ENCODE peak calls at places on chromosome 11, in five cellular contexts. U, H, D, M and P are unnamed samples.

GRCh38 chr11:5460983-5461621 is 12.0 kb downstream of the OR51I2 start:
- DNase-seq in M (no peak), U (no peak), D (no peak), H (no peak), P (no peak)

GRCh38 chr11:73227571-73228211 is 9.6 kb downstream of the P2RY2 start:
- DNase-seq in U (peak), D (no peak), M (peak), H (no peak), P (no peak)

GRCh38 chr11:30445056-30445455 is 122.2 kb downstream of the ARL14EP start:
- DNase-seq in U (no peak), D (no peak), M (no peak), H (no peak), P (no peak)

GRCh38 chr11:120589376-120589775 is 77.8 kb downstream of the GRIK4 start:
- DNase-seq in M (no peak), U (no peak), H (no peak), D (no peak), P (no peak)

GRCh38 chr11:35163209-35163608 is 24.2 kb downstream of the CD44 start:
- DNase-seq in D (no peak), M (no peak), H (no peak), U (no peak), P (no peak)

GRCh38 chr11:72831521-72832300 is 17.5 kb downstream of the ATG16L2 start:
- DNase-seq in D (peak), H (peak), M (peak), U (peak), P (peak)

GRCh38 chr11:68311155-68312116 is 955 bp upstream of the LRP5 start:
- DNase-seq in D (no peak), M (peak), H (no peak), U (no peak), P (no peak)

GRCh38 chr11:61090982-61091372 is 11.3 kb upstream of the CD5 start:
- DNase-seq in M (no peak), D (no peak), H (no peak), U (no peak), P (no peak)

GRCh38 chr11:80007616-80008015 is 566.8 kb upstream of the TENM4 start:
- DNase-seq in U (no peak), M (no peak), H (no peak), D (no peak), P (no peak)

GRCh38 chr11:35579557-35580396 is 38.5 kb upstream of the FJX1 start:
- DNase-seq in U (no peak), H (peak), M (no peak), D (peak), P (peak)

GRCh38 chr11:86803641-86804040 is 3.3 kb downstream of the PRSS23 start:
- DNase-seq in H (no peak), U (no peak), D (no peak), M (no peak), P (no peak)

GRCh38 chr11:8566613-8567210 is 27.3 kb downstream of the STK33 start:
- DNase-seq in M (no peak), U (no peak), D (peak), H (peak), P (no peak)

GRCh38 chr11:62752994-62753735 is 795 bp downstream of the ZBTB3 start:
- DNase-seq in H (no peak), M (peak), D (no peak), U (no peak), P (no peak)

GRCh38 chr11:19394525-19395016 is 153.8 kb upstream of the E2F8 start:
- DNase-seq in D (no peak), H (no peak), M (no peak), U (no peak), P (no peak)

GRCh38 chr11:93370260-93370659 is 39.7 kb downstream of the DEUP1 start:
- DNase-seq in H (no peak), U (no peak), M (no peak), D (no peak), P (no peak)

GRCh38 chr11:22244986-22245592 is 52.2 kb downstream of the ANO5 start:
- DNase-seq in U (no peak), D (peak), H (peak), M (peak), P (peak)

GRCh38 chr11:23932485-23932898 is 564.4 kb upstream of the LUZP2 start:
- DNase-seq in H (no peak), U (no peak), M (no peak), D (peak), P (no peak)
- TF ChIP-seq POLR2A in H (no peak), U (no peak), M (no peak), D (no peak), P (no peak)

DNA sequence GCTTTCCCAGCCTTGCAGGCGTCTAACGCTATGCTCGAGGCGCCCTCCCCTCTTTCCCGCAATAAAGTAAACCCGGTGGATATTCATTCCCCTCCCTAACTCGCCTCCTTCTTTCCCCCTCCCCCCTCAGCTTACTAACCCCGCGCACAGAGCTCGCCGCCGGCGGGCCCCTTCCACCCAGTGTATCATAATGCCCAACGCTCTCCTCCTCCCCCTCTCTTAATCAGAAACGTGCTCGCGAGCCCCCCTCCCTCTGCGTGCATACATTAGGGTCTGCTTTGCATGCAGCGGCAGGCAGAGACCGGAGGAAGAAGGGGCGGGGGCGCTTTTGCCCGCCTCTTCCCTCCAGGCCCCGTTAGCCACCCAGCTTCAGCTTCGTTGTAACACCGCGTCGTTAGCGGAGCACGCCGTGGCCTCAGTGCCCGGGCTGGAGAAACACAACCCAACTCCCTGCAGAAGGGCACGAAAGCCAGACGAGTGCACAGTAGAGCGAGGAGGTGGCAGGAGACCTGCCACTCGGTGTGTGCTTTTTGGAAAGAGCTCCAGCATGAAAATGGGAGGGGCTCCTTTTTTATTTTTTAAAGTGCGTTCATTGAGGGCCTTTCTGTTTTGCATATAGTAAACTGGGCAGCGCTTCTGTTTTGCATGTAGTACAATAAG is 929 bp upstream of the KMT2A start:
- DNase-seq in H (peak), M (peak), U (peak), D (peak), P (no peak)
- TF ChIP-seq POLR2A in H (peak), M (no peak), U (no peak), D (no peak), P (peak)

GRCh38 chr11:44613081-44613628 is 47.7 kb downstream of the CD82 start:
- DNase-seq in H (no peak), M (no peak), D (no peak), U (no peak), P (no peak)

GRCh38 chr11:44611088-44611487 is 45.6 kb downstream of the CD82 start:
- DNase-seq in H (no peak), M (no peak), U (no peak), D (no peak), P (no peak)

GRCh38 chr11:44609783-44610155 is 44.3 kb downstream of the CD82 start:
- DNase-seq in M (no peak), H (no peak), D (no peak), U (no peak), P (no peak)

GRCh38 chr11:44610556-44610955 is 45.1 kb downstream of the CD82 start:
- DNase-seq in H (no peak), D (no peak), U (no peak), M (no peak), P (no peak)

GRCh38 chr11:44611687-44612437 is 46.4 kb downstream of the CD82 start:
- DNase-seq in U (peak), H (no peak), M (no peak), D (no peak), P (no peak)
- TF ChIP-seq POLR2A in U (no peak), H (no peak), M (no peak), D (no peak), P (no peak)

DNA sequence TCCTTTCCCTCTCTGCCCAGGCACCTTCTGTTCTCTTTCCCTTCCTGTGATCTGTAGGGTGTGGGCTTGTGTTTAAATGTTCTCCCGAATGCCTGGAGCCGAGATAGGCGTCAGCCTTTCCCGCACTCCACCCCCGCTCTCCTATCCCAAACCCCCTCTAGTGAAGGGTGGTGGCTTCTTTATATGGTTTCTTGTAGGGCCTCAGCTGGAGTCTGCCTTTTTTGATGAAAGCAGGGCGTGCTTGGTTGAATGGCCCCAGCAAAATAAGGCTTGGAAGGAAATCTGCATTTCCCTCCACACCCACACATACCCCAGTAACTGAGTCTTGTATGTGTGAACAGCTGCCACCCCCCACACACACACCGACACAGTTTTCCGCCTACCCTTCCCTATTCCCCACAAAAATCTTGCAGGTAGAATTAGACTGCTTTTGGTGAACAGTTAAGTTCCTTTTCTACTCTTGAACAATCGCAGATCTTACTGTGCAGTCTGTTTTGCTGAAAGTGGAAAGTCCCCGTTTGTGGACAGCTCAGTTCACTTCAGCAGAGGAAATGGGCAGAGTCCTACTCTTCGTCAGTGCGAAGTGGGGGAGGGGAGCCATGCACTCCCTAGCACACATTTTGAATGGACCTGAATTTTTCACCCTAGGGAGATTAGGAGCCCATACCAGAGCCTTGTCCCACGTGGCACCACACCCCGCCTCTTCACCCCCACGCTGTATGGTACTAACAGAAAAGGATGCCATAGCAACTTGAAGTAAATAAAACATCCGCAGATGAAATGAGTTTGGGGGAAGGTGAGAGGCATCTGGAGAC is 25.5 kb upstream of the GRK2 start:
- DNase-seq in D (peak), U (peak), H (peak), M (peak), P (no peak)
- TF ChIP-seq POLR2A in D (peak), U (no peak), H (peak), M (peak), P (no peak)

GRCh38 chr11:70225629-70226582 is 22.8 kb downstream of the FADD start:
- DNase-seq in M (peak), U (no peak), D (no peak), H (no peak), P (no peak)
- TF ChIP-seq POLR2A in M (no peak), U (no peak), D (no peak), H (no peak), P (no peak)

GRCh38 chr11:135035282-135035681 is 623.2 kb upstream of the B3GAT1 start:
- DNase-seq in D (no peak), U (no peak), M (no peak), H (no peak), P (no peak)

GRCh38 chr11:135036488-135037297 is 624.7 kb upstream of the B3GAT1 start:
- DNase-seq in U (no peak), D (no peak), H (no peak), M (no peak), P (no peak)

GRCh38 chr11:135037828-135038227 is 625.8 kb upstream of the B3GAT1 start:
- DNase-seq in U (no peak), M (no peak), H (no peak), D (no peak), P (no peak)

DNA sequence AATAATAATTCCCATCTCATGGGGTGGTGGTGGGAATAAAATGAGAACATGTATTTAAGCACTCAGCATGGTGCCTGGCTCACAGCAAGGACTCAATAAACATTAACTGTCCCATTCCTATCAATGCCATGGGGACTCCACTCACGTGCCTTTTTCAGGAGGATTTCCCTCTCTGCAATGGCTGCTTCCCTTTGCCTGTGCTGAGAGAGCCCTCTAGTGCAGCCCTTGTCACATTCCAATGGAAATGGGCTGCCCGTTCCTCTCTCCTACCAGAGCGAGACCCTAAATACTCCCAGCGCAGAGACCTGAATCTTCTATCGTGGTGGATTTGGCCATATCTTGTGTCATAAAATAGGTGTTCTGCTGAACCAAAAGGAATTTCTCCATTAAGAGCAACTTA is 621.5 kb upstream of the B3GAT1 start:
- DNase-seq in U (no peak), H (peak), M (no peak), D (no peak), P (no peak)
- TF ChIP-seq POLR2A in U (no peak), H (no peak), M (no peak), D (no peak), P (no peak)

GRCh38 chr11:64170419-64170818 is 4.5 kb upstream of the MACROD1 start:
- DNase-seq in D (no peak), M (no peak), H (no peak), U (no peak), P (no peak)

GRCh38 chr11:64164392-64165312 is 1.3 kb downstream of the MACROD1 start:
- DNase-seq in M (peak), H (peak), D (no peak), U (peak), P (no peak)

GRCh38 chr11:64163951-64164350 is 2.0 kb downstream of the MACROD1 start:
- DNase-seq in M (no peak), D (no peak), H (no peak), U (no peak), P (no peak)

GRCh38 chr11:64165482-64165841 is 451 bp downstream of the MACROD1 start:
- DNase-seq in U (peak), D (no peak), H (no peak), M (peak), P (no peak)

DNA sequence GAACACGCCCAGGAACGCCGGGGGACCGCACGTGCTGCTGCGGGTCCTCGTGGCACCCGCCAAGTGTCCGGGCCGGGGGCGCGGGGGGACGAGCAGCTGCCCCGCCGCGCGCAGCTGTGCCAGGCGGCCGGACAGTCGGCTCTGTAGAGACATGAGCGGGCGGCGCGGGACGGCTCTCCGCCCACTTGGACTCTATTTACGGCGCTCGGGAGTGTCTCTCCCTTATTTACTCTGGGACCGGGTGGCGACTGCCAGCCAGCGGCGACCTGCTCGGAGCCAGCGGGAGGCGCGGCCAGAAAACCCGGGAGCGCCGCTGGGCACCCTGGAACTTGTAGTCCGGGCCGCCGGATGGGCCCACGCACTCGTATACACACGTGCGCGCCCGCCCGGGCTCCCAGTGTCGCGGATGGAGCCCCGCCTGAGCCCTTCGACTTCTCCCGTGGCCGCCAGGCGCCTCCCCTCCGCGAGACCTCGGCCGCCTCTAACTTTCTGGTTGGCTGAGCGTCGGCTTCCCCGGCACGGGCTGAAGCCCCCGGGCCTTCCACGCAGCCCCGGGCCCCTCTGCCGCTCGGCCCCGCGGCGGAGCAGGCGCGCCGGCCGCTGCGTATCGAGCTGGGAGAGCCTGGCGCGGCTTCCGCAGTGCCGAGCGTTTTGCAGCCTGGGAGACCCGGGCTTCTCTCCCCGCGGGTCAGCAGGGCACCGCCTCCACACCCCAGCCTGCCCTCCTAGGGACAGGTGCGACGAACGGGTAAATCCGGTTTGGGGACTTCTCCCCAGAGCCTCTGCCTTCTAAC is at the start of gene MACROD1:
- DNase-seq in M (peak), H (peak), U (peak), D (peak), P (peak)
- TF ChIP-seq POLR2A in M (peak), H (peak), U (peak), D (no peak), P (peak)

GRCh38 chr11:114132427-114132826 is 72.9 kb downstream of the ZBTB16 start:
- DNase-seq in U (no peak), H (no peak), M (peak), D (no peak), P (no peak)
- TF ChIP-seq POLR2A in U (no peak), H (no peak), M (no peak), D (no peak), P (no peak)

DNA sequence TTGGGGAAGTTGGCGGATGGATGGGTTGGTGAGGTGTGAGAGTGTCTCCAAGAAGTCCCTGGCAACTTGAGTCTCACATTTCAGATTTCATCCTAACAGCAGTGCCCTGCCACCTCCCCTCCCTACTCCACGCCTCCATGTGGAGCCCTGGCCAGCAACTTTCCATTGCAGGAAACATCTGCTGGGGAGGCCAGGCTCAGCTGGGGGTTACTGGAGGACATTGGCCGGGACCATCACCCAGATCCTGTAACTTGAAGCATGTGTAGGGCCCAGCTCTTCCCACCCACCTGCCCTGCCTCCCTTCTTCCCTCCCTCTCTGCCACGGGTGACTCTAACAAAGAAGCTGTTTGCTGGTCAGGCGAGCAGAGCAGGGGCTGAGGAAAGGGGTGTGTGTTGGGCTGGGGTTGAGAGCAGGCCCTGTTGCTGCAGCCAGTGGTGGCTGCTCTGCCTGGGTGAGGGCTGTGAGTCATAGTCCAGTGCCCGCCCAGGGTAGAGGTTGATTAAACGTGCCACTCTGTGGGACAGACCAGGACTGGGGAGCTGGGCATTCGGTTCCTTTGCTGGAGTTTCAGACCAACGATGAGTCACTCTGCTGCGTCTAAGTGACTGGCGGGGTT is 64.0 kb downstream of the SCN3B start:
- DNase-seq in H (peak), M (peak), U (peak), D (peak), P (peak)
- TF ChIP-seq POLR2A in H (no peak), M (peak), U (no peak), D (no peak), P (no peak)

DNA sequence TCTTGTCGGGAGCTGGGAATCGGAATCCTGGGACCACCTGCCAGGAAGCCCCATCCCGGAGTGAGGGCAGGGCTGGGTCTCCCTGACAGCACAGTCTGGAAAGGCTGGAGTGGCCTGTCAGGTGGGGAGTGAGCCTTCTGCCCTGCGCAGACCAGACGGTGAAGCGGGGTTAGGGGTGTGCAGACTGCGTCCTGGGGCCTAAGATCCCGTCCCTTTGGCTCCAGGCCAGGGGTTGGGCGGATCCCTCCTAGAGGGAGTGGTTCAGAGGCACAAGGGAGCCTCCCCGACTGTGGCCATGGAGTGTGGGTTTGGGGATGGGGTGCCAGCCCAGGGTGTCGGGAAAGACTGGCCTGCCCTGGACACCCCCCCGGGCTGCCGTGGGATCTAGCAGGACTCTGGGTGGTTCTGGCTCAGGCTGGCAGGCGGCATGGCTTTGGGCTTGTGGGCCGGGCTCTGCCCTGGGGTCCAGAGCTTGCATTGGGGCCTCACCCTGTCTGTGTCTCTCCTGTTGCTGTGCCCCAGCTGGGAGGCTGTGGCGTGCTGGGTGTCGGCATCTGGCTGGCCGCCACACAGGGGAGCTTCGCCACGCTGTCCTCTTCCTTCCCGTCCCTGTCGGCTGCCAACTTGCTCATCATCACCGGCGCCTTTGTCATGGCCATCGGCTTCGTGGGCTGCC is 19.5 kb downstream of the TSPAN4 start:
- DNase-seq in H (no peak), M (no peak), D (no peak), U (no peak), P (no peak)
- TF ChIP-seq POLR2A in H (no peak), M (no peak), D (no peak), U (no peak), P (no peak)